ENCODE peak calls at places on chromosome 1, in eight cellular contexts. A is activated B cell treated with CpG ODN at 0.5 μM for 24 hours, N is ovary, S is progenitor cell of endocrine pancreas, O is bronchial epithelial cell, Z is PC-9, F is tibial artery, Q is dorsolateral prefrontal cortex. C is an unnamed sample.

GRCh38 chr1:228321478-228321877 is 85.2 kb downstream of the TRIM11 start:
- DNase-seq in A (peak), N (peak), S (no peak), O (no peak), Z (no peak), F (peak), Q (peak), C (no peak)

GRCh38 chr1:35448344-35448801 is 108.8 kb downstream of the KIAA0319L start:
- DNase-seq in A (no peak), N (no peak), S (no peak), O (peak), Z (no peak), F (no peak), Q (peak), C (peak)

GRCh38 chr1:158422215-158422614 is 3.8 kb downstream of the OR10K2 start:
- DNase-seq in A (no peak), N (no peak), S (no peak), O (no peak), Z (no peak), F (no peak), Q (no peak), C (no peak)

GRCh38 chr1:115184951-115185331 is 95.6 kb upstream of the TSPAN2 start:
- DNase-seq in A (no peak), N (no peak), S (no peak), O (peak), Z (peak), F (peak), Q (no peak), C (no peak)

GRCh38 chr1:183416850-183417690 is 1.1 kb downstream of the NMNAT2 start:
- DNase-seq in A (no peak), N (peak), S (peak), O (peak), Z (no peak), F (peak), Q (peak), C (no peak)

GRCh38 chr1:225827076-225827475 is 17.2 kb downstream of the EPHX1 start:
- DNase-seq in A (no peak), N (no peak), S (no peak), O (no peak), Z (no peak), F (peak), Q (no peak), C (no peak)

GRCh38 chr1:25503551-25504426 is 39.6 kb upstream of the LDLRAP1 start:
- DNase-seq in A (peak), N (no peak), S (no peak), O (peak), Z (peak), F (peak), Q (no peak), C (no peak)

GRCh38 chr1:92447976-92448375 is 38.7 kb downstream of the GFI1 start:
- DNase-seq in A (no peak), N (no peak), S (no peak), O (no peak), Z (no peak), F (no peak), Q (no peak), C (no peak)

GRCh38 chr1:113390871-113391642 is 742 bp downstream of the MAGI3 start:
- DNase-seq in A (peak), N (peak), S (peak), O (no peak), Z (peak), F (peak), Q (no peak), C (peak)

GRCh38 chr1:230263573-230264195 is 162.4 kb downstream of the PGBD5 start:
- DNase-seq in A (no peak), N (peak), S (no peak), O (no peak), Z (no peak), F (peak), Q (no peak), C (no peak)

GRCh38 chr1:4561213-4561612 is 93.2 kb upstream of the AJAP1 start:
- DNase-seq in A (no peak), N (no peak), S (no peak), O (no peak), Z (no peak), F (no peak), Q (no peak), C (no peak)

GRCh38 chr1:55833452-55834160 is 618.4 kb upstream of the USP24 start:
- DNase-seq in A (no peak), N (no peak), S (no peak), O (no peak), Z (no peak), F (no peak), Q (no peak), C (no peak)

GRCh38 chr1:43315481-43315880 is 14.7 kb downstream of the TIE1 start:
- DNase-seq in A (no peak), N (no peak), S (no peak), O (no peak), Z (no peak), F (peak), Q (peak), C (no peak)

GRCh38 chr1:87642581-87643129 is 314.0 kb downstream of the LMO4 start:
- DNase-seq in A (no peak), N (no peak), S (no peak), O (no peak), Z (no peak), F (no peak), Q (no peak), C (no peak)

GRCh38 chr1:11335417-11336070 is 62.5 kb downstream of the UBIAD1 start:
- DNase-seq in A (peak), N (no peak), S (no peak), O (no peak), Z (no peak), F (no peak), Q (no peak), C (no peak)

GRCh38 chr1:235417101-235417697 is 50.0 kb downstream of the TBCE start:
- DNase-seq in A (no peak), N (peak), S (peak), O (peak), Z (peak), F (peak), Q (peak), C (no peak)

GRCh38 chr1:81781749-81782148 is 19.0 kb upstream of the ADGRL2 start:
- DNase-seq in A (no peak), N (no peak), S (no peak), O (no peak), Z (no peak), F (no peak), Q (no peak), C (no peak)
- TF ChIP-seq CTCF in A (no peak), N (no peak), S (no peak), O (no peak), Z (no peak), F (no peak), Q (no peak), C (no peak)

DNA sequence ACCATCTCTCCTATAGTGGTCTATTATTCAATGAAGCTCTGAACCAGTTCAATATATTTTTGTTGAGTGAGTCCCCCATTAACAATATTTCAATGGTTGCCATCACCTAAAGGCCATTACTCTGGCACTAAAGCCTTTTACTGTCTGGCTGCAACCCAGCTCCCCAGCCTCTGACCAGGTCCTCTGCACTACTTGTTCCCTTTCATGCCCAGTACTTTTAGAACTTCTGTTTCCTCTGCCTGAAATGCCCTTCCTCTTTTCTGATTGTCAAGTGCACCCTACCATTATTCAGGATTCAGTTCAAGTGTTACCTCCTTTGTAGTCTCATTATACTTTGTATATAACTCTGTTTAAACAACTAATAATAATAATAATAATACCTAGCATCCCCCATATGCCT is 30.4 kb upstream of the ZFYVE9 start:
- DNase-seq in A (no peak), N (no peak), S (no peak), O (no peak), Z (no peak), F (no peak), Q (no peak), C (no peak)
- TF ChIP-seq CTCF in A (no peak), N (no peak), S (no peak), O (no peak), Z (no peak), F (no peak), Q (no peak), C (no peak)

DNA sequence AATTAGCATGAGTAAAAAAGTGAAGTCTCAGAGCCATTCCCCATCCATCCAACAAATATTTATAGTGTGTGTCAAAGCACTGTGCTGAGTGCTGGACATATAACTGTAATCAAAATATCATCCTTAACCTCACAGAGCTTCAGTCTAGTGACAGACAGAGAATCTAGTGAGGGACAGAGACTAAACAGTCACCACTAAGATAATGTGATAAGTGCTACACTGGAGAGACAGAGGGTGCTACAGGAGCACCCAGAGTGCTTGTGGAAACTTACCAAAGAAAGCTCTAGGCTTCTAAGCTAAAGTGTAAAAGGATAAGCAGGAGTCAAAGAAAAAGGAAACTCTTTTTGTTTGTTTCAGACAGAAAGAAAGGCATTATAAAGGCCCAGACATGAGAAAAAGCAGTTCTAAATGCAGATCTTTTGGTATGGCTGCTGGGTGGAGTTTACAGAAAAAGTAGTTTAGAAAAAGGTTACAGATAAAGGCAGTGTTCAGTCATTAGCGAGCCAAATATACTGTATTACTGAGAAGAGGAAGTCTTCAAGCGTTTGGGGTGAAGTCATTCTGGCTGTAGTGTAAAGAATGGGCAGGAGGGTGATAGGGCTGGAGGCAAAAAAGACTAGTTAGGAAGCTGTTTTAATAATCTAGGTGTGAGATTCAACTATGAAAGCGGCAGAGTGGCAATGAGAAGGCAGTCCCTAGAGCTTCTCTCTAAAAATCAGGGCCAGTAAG is 83.8 kb downstream of the SCMH1 start:
- DNase-seq in A (no peak), N (no peak), S (no peak), O (no peak), Z (no peak), F (no peak), Q (no peak), C (no peak)
- TF ChIP-seq CTCF in A (no peak), N (no peak), S (no peak), O (no peak), Z (no peak), F (no peak), Q (no peak), C (no peak)

DNA sequence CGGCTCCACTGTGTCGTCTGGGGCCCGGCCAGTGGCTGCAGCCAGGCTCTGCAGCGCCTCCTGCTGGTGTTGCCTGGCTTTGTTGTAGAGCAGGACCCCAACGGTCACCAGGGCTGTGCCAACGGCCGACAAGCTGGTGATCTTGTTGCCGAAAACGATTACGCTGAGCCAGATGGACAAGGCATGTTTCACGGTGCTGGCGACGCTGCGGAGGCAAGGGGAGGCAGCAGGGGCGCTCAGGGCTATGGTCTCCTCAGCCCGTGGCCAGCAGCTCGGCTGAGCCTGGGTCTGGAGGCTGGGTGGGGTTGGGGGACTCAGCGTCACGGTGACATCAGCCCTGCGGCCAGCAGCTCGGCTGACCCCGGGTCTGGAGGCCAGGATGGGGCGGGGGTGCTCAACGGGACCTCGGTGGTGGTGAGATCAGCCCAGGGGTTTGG is 7.0 kb upstream of the CDK11B start:
- DNase-seq in A (no peak), N (peak), S (peak), O (no peak), Z (no peak), F (peak), Q (no peak), C (no peak)
- TF ChIP-seq CTCF in A (no peak), N (no peak), S (peak), O (peak), Z (peak), F (no peak), Q (peak), C (peak)

GRCh38 chr1:210024996-210025395 is 87.0 kb downstream of the SYT14 start:
- DNase-seq in A (no peak), N (no peak), S (no peak), O (no peak), Z (no peak), F (no peak), Q (no peak), C (no peak)
- TF ChIP-seq CTCF in A (no peak), N (no peak), S (no peak), O (no peak), Z (no peak), F (no peak), Q (no peak), C (no peak)

GRCh38 chr1:110280126-110280525 is 59.1 kb upstream of the RBM15 start:
- DNase-seq in A (no peak), N (no peak), S (no peak), O (no peak), Z (no peak), F (no peak), Q (no peak), C (no peak)
- TF ChIP-seq CTCF in A (no peak), N (no peak), S (no peak), O (no peak), Z (no peak), F (no peak), Q (no peak), C (no peak)

GRCh38 chr1:38500891-38501290 is 358.7 kb downstream of the RRAGC start:
- DNase-seq in A (no peak), N (no peak), S (no peak), O (no peak), Z (no peak), F (no peak), Q (no peak), C (no peak)

GRCh38 chr1:38500352-38500751 is 359.2 kb downstream of the RRAGC start:
- DNase-seq in A (no peak), N (no peak), S (no peak), O (peak), Z (no peak), F (no peak), Q (no peak), C (no peak)

GRCh38 chr1:38505950-38506349 is 353.6 kb downstream of the RRAGC start:
- DNase-seq in A (no peak), N (no peak), S (no peak), O (no peak), Z (no peak), F (no peak), Q (no peak), C (no peak)

GRCh38 chr1:38507563-38507962 is 352.0 kb downstream of the RRAGC start:
- DNase-seq in A (no peak), N (no peak), S (no peak), O (no peak), Z (no peak), F (no peak), Q (no peak), C (no peak)

DNA sequence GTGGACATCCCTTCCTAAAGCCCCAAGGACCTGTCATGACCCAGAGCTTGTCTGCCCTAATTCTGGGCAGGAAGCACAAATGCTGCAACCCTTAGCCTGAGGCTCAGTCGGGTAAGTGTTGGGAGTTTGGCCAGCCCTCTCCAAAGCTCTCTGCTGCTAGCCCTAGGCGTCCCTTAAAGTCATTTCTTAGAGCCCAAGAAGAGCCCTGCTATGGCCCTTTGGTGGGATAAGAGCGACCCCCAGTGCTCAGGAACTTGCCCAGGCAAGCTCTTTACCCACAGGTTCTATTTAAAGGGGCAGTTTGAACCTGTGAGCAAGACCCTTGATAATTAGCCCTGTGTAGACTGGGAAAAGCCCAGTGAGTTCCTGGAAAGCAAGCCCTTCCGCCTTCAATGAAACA is 356.8 kb downstream of the RRAGC start:
- DNase-seq in A (no peak), N (no peak), S (no peak), O (no peak), Z (no peak), F (no peak), Q (no peak), C (no peak)
- TF ChIP-seq CTCF in A (no peak), N (no peak), S (peak), O (no peak), Z (no peak), F (no peak), Q (no peak), C (no peak)

GRCh38 chr1:94058766-94059165 is 62.2 kb downstream of the ABCA4 start:
- DNase-seq in A (no peak), N (no peak), S (no peak), O (no peak), Z (no peak), F (no peak), Q (no peak), C (no peak)

GRCh38 chr1:94060720-94061119 is 60.2 kb downstream of the ABCA4 start:
- DNase-seq in A (no peak), N (no peak), S (no peak), O (no peak), Z (no peak), F (no peak), Q (no peak), C (no peak)

GRCh38 chr1:94061513-94062443 is 59.2 kb downstream of the ABCA4 start:
- DNase-seq in A (no peak), N (peak), S (peak), O (peak), Z (peak), F (peak), Q (peak), C (no peak)

GRCh38 chr1:94067196-94067595 is 53.8 kb downstream of the ABCA4 start:
- DNase-seq in A (no peak), N (no peak), S (no peak), O (no peak), Z (no peak), F (no peak), Q (no peak), C (no peak)

GRCh38 chr1:94063379-94063778 is 57.6 kb downstream of the ABCA4 start:
- DNase-seq in A (no peak), N (peak), S (no peak), O (peak), Z (no peak), F (no peak), Q (no peak), C (no peak)
- TF ChIP-seq CTCF in A (no peak), N (peak), S (peak), O (peak), Z (no peak), F (peak), Q (no peak), C (no peak)

GRCh38 chr1:209513226-209513625 is 70.3 kb upstream of the CAMK1G start:
- DNase-seq in A (no peak), N (no peak), S (no peak), O (peak), Z (peak), F (no peak), Q (no peak), C (no peak)
- TF ChIP-seq CTCF in A (no peak), N (no peak), S (peak), O (peak), Z (peak), F (no peak), Q (peak), C (peak)

DNA sequence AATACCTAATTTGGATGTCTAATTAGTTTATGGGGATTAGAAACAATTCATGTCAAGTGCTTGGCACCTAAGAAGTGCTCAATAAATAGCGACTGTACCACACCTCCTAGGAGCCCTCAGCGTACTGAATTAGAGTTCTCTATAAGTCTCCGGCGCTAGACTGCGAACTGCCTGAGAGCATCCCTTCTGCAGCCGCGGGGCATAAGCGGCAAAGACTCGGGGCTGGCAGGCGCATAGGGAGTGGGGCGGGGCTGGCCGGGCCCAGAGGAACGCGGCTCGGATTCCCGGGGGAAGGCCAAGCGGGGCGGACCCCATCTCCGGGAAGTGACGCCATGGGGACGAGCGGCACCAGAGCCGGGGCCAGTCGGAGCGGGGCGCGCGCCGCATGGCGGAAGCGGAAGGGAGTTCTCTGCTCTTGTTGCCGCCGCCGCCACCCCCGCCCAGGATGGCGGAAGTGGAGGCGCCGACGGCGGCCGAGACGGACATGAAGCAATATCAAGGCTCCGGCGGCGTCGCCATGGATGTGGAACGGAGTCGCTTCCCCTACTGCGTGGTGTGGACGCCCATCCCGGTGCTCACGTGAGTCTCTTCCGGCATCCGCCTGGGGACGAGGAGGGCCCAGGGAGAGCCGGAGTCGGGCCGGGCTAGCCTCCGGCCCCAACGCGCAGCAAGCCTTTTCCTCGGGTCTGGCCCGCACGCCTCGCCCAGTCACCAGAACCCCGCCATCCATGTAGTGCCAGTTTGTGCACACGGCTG is at the start of gene TMEM222:
- DNase-seq in A (peak), N (peak), S (peak), O (peak), Z (peak), F (peak), Q (peak), C (peak)
- TF ChIP-seq CTCF in A (no peak), N (no peak), S (no peak), O (peak), Z (no peak), F (peak), Q (peak), C (no peak)

C was measured in CD14-positive monocyte.